ENCODE peak calls at places on chromosomes 12 and 14, in six cellular contexts. One of them, this sample, is unnamed.

GRCh38 chr12:6779667-6780459 is 7.5 kb downstream of the LAG3 start:
- DNase-seq in activated CD4-positive, alpha-beta T cell treated with anti-CD3 and anti-CD28 coated beads for 36 hours: peak; percentile 54
- DNase-seq in CD8-positive, alpha-beta memory T cell: no peak
- DNase-seq in tibial artery: no peak
- DNase-seq in ACHN: no peak
- DNase-seq in prostate gland: no peak
- DNase-seq in this sample: no peak

GRCh38 chr14:22458737-22459136 is 130.3 kb downstream of the DAD1 start:
- DNase-seq in activated CD4-positive, alpha-beta T cell treated with anti-CD3 and anti-CD28 coated beads for 36 hours: no peak
- DNase-seq in CD8-positive, alpha-beta memory T cell: no peak
- DNase-seq in tibial artery: no peak
- DNase-seq in ACHN: no peak
- DNase-seq in prostate gland: no peak
- DNase-seq in this sample: no peak

GRCh38 chr12:122839907-122840554 is 4.8 kb downstream of the HIP1R start:
- DNase-seq in activated CD4-positive, alpha-beta T cell treated with anti-CD3 and anti-CD28 coated beads for 36 hours: no peak
- DNase-seq in CD8-positive, alpha-beta memory T cell: no peak
- DNase-seq in tibial artery: no peak
- DNase-seq in ACHN: no peak
- DNase-seq in prostate gland: no peak
- DNase-seq in this sample: no peak

GRCh38 chr12:115320967-115321366 is 637.0 kb upstream of the TBX3 start:
- DNase-seq in activated CD4-positive, alpha-beta T cell treated with anti-CD3 and anti-CD28 coated beads for 36 hours: no peak
- DNase-seq in CD8-positive, alpha-beta memory T cell: no peak
- DNase-seq in tibial artery: peak; percentile 46
- DNase-seq in ACHN: no peak
- DNase-seq in prostate gland: no peak
- DNase-seq in this sample: no peak

GRCh38 chr14:80781968-80782367 is 159.6 kb downstream of the CEP128 start:
- DNase-seq in activated CD4-positive, alpha-beta T cell treated with anti-CD3 and anti-CD28 coated beads for 36 hours: no peak
- DNase-seq in CD8-positive, alpha-beta memory T cell: no peak
- DNase-seq in tibial artery: no peak
- DNase-seq in ACHN: no peak
- DNase-seq in prostate gland: no peak
- DNase-seq in this sample: no peak

GRCh38 chr12:107929436-107929835 is 154.9 kb downstream of the ASCL4 start:
- DNase-seq in activated CD4-positive, alpha-beta T cell treated with anti-CD3 and anti-CD28 coated beads for 36 hours: no peak
- DNase-seq in CD8-positive, alpha-beta memory T cell: no peak
- DNase-seq in tibial artery: no peak
- DNase-seq in ACHN: no peak
- DNase-seq in prostate gland: no peak
- DNase-seq in this sample: no peak

GRCh38 chr12:101841069-101841468 is 10.3 kb upstream of the GNPTAB start:
- DNase-seq in activated CD4-positive, alpha-beta T cell treated with anti-CD3 and anti-CD28 coated beads for 36 hours: no peak
- DNase-seq in CD8-positive, alpha-beta memory T cell: no peak
- DNase-seq in tibial artery: no peak
- DNase-seq in ACHN: no peak
- DNase-seq in prostate gland: no peak
- DNase-seq in this sample: no peak

GRCh38 chr14:52304248-52304904 is 9.7 kb upstream of the PTGER2 start:
- DNase-seq in activated CD4-positive, alpha-beta T cell treated with anti-CD3 and anti-CD28 coated beads for 36 hours: no peak
- DNase-seq in CD8-positive, alpha-beta memory T cell: no peak
- DNase-seq in tibial artery: no peak
- DNase-seq in ACHN: no peak
- DNase-seq in prostate gland: no peak
- DNase-seq in this sample: no peak

GRCh38 chr14:74636424-74637183 is 24.6 kb upstream of the LTBP2 start:
- DNase-seq in activated CD4-positive, alpha-beta T cell treated with anti-CD3 and anti-CD28 coated beads for 36 hours: no peak
- DNase-seq in CD8-positive, alpha-beta memory T cell: no peak
- DNase-seq in tibial artery: no peak
- DNase-seq in ACHN: no peak
- DNase-seq in prostate gland: no peak
- DNase-seq in this sample: no peak

GRCh38 chr12:122001379-122002209 is 20.1 kb upstream of the BCL7A start:
- DNase-seq in activated CD4-positive, alpha-beta T cell treated with anti-CD3 and anti-CD28 coated beads for 36 hours: no peak
- DNase-seq in CD8-positive, alpha-beta memory T cell: no peak
- DNase-seq in tibial artery: no peak
- DNase-seq in ACHN: no peak
- DNase-seq in prostate gland: peak; percentile 84
- DNase-seq in this sample: no peak

GRCh38 chr12:98295681-98296080 is 219.7 kb upstream of the TMPO start:
- DNase-seq in activated CD4-positive, alpha-beta T cell treated with anti-CD3 and anti-CD28 coated beads for 36 hours: no peak
- DNase-seq in CD8-positive, alpha-beta memory T cell: no peak
- DNase-seq in tibial artery: no peak
- DNase-seq in ACHN: no peak
- DNase-seq in prostate gland: no peak
- DNase-seq in this sample: no peak

GRCh38 chr12:64779349-64779974 is 20.3 kb upstream of the GNS start:
- DNase-seq in activated CD4-positive, alpha-beta T cell treated with anti-CD3 and anti-CD28 coated beads for 36 hours: no peak
- DNase-seq in CD8-positive, alpha-beta memory T cell: no peak
- DNase-seq in tibial artery: no peak
- DNase-seq in ACHN: no peak
- DNase-seq in prostate gland: no peak
- DNase-seq in this sample: no peak

GRCh38 chr14:64638625-64639024 is 65.6 kb upstream of the PLEKHG3 start:
- DNase-seq in activated CD4-positive, alpha-beta T cell treated with anti-CD3 and anti-CD28 coated beads for 36 hours: no peak
- DNase-seq in CD8-positive, alpha-beta memory T cell: no peak
- DNase-seq in tibial artery: no peak
- DNase-seq in ACHN: no peak
- DNase-seq in prostate gland: no peak
- DNase-seq in this sample: no peak

GRCh38 chr12:27236498-27236897 is 7.6 kb upstream of the STK38L start:
- DNase-seq in activated CD4-positive, alpha-beta T cell treated with anti-CD3 and anti-CD28 coated beads for 36 hours: peak; percentile 51
- DNase-seq in CD8-positive, alpha-beta memory T cell: no peak
- DNase-seq in tibial artery: no peak
- DNase-seq in ACHN: peak; percentile 15
- DNase-seq in prostate gland: no peak
- DNase-seq in this sample: no peak

GRCh38 chr12:29780084-29780483 is 3.7 kb downstream of the TMTC1 start:
- DNase-seq in activated CD4-positive, alpha-beta T cell treated with anti-CD3 and anti-CD28 coated beads for 36 hours: no peak
- DNase-seq in CD8-positive, alpha-beta memory T cell: no peak
- DNase-seq in tibial artery: no peak
- DNase-seq in ACHN: no peak
- DNase-seq in prostate gland: no peak
- DNase-seq in this sample: no peak

GRCh38 chr14:78705989-78706388 is 535.8 kb downstream of the NRXN3 start:
- DNase-seq in activated CD4-positive, alpha-beta T cell treated with anti-CD3 and anti-CD28 coated beads for 36 hours: no peak
- DNase-seq in CD8-positive, alpha-beta memory T cell: no peak
- DNase-seq in tibial artery: no peak
- DNase-seq in ACHN: no peak
- DNase-seq in prostate gland: no peak
- DNase-seq in this sample: no peak

GRCh38 chr12:115375188-115375991 is 691.4 kb upstream of the TBX3 start:
- DNase-seq in activated CD4-positive, alpha-beta T cell treated with anti-CD3 and anti-CD28 coated beads for 36 hours: peak; percentile 6
- DNase-seq in CD8-positive, alpha-beta memory T cell: no peak
- DNase-seq in tibial artery: no peak
- DNase-seq in ACHN: peak; percentile 45
- DNase-seq in prostate gland: no peak
- DNase-seq in this sample: no peak

GRCh38 chr14:95222151-95222631 is 64.9 kb upstream of the DICER1 start:
- DNase-seq in activated CD4-positive, alpha-beta T cell treated with anti-CD3 and anti-CD28 coated beads for 36 hours: no peak
- DNase-seq in CD8-positive, alpha-beta memory T cell: no peak
- DNase-seq in tibial artery: no peak
- DNase-seq in ACHN: peak; percentile 12
- DNase-seq in prostate gland: no peak
- DNase-seq in this sample: no peak

GRCh38 chr14:61950340-61950739 is 188.1 kb downstream of the SNAPC1 start:
- DNase-seq in activated CD4-positive, alpha-beta T cell treated with anti-CD3 and anti-CD28 coated beads for 36 hours: no peak
- DNase-seq in CD8-positive, alpha-beta memory T cell: no peak
- DNase-seq in tibial artery: no peak
- DNase-seq in ACHN: peak; percentile 22
- DNase-seq in prostate gland: no peak
- DNase-seq in this sample: no peak

GRCh38 chr12:57129311-57130288 is 1.3 kb downstream of the LRP1 start:
- DNase-seq in activated CD4-positive, alpha-beta T cell treated with anti-CD3 and anti-CD28 coated beads for 36 hours: no peak
- DNase-seq in CD8-positive, alpha-beta memory T cell: no peak
- DNase-seq in tibial artery: peak; percentile 82
- DNase-seq in ACHN: no peak
- DNase-seq in prostate gland: no peak
- DNase-seq in this sample: no peak

GRCh38 chr12:21527451-21528180 is 1.5 kb downstream of the SPX start:
- DNase-seq in activated CD4-positive, alpha-beta T cell treated with anti-CD3 and anti-CD28 coated beads for 36 hours: peak; percentile 81
- DNase-seq in CD8-positive, alpha-beta memory T cell: peak; percentile 47
- DNase-seq in tibial artery: no peak
- DNase-seq in ACHN: peak; percentile 90
- DNase-seq in prostate gland: peak; percentile 23
- DNase-seq in this sample: peak; percentile 31

GRCh38 chr14:93787465-93788306 is 599 bp downstream of the PRIMA1 start:
- DNase-seq in activated CD4-positive, alpha-beta T cell treated with anti-CD3 and anti-CD28 coated beads for 36 hours: no peak
- DNase-seq in CD8-positive, alpha-beta memory T cell: no peak
- DNase-seq in tibial artery: no peak
- DNase-seq in ACHN: no peak
- DNase-seq in prostate gland: no peak
- DNase-seq in this sample: no peak

GRCh38 chr12:98578821-98579220 is 14.7 kb upstream of the SLC25A3 start:
- DNase-seq in activated CD4-positive, alpha-beta T cell treated with anti-CD3 and anti-CD28 coated beads for 36 hours: no peak
- DNase-seq in CD8-positive, alpha-beta memory T cell: no peak
- DNase-seq in tibial artery: no peak
- DNase-seq in ACHN: peak; percentile 35
- DNase-seq in prostate gland: no peak
- DNase-seq in this sample: no peak

GRCh38 chr12:118345355-118345754 is 27.4 kb downstream of the TAOK3 start:
- DNase-seq in activated CD4-positive, alpha-beta T cell treated with anti-CD3 and anti-CD28 coated beads for 36 hours: no peak
- DNase-seq in CD8-positive, alpha-beta memory T cell: no peak
- DNase-seq in tibial artery: no peak
- DNase-seq in ACHN: no peak
- DNase-seq in prostate gland: no peak
- DNase-seq in this sample: no peak

GRCh38 chr14:100804558-100805309 is 21.2 kb upstream of the MEG3 start:
- DNase-seq in activated CD4-positive, alpha-beta T cell treated with anti-CD3 and anti-CD28 coated beads for 36 hours: no peak
- DNase-seq in CD8-positive, alpha-beta memory T cell: no peak
- DNase-seq in tibial artery: no peak
- DNase-seq in ACHN: no peak
- DNase-seq in prostate gland: no peak
- DNase-seq in this sample: no peak

GRCh38 chr14:96253140-96253539 is 2.9 kb upstream of the BDKRB1 start:
- DNase-seq in activated CD4-positive, alpha-beta T cell treated with anti-CD3 and anti-CD28 coated beads for 36 hours: no peak
- DNase-seq in CD8-positive, alpha-beta memory T cell: no peak
- DNase-seq in tibial artery: no peak
- DNase-seq in ACHN: peak; percentile 71
- DNase-seq in prostate gland: no peak
- DNase-seq in this sample: no peak

GRCh38 chr12:5444520-5444919 is 12.6 kb downstream of the NTF3 start:
- DNase-seq in activated CD4-positive, alpha-beta T cell treated with anti-CD3 and anti-CD28 coated beads for 36 hours: no peak
- DNase-seq in CD8-positive, alpha-beta memory T cell: no peak
- DNase-seq in tibial artery: no peak
- DNase-seq in ACHN: no peak
- DNase-seq in prostate gland: no peak
- DNase-seq in this sample: no peak

GRCh38 chr12:6554990-6555691 is 701 bp downstream of the IFFO1 start:
- DNase-seq in activated CD4-positive, alpha-beta T cell treated with anti-CD3 and anti-CD28 coated beads for 36 hours: peak; percentile 31
- DNase-seq in CD8-positive, alpha-beta memory T cell: no peak
- DNase-seq in tibial artery: no peak
- DNase-seq in ACHN: no peak
- DNase-seq in prostate gland: no peak
- DNase-seq in this sample: no peak

This sample was measured in activated T-helper 9 cell treated with anti-CD3 and anti-CD28 coated beads, Interleukin-2, amount 50 U/mL, for 16 hours.